ENCODE peak calls at places on chromosomes 13 and 19, in ten cellular contexts. I is neural progenitor cell; F is SJSA1; Y is OCI-LY7; M is ascending aorta; O is heart left ventricle; E is CD4-positive, CD25-positive, alpha-beta regulatory T cell; U is left lung; N is neuronal stem cell; Z is CD4-positive, alpha-beta T cell. D is an unnamed sample.

GRCh38 chr13:46850214-46850613 is 46.6 kb downstream of the HTR2A start:
- DNase-seq in I (no peak), F (no peak), Y (no peak), M (no peak), O (no peak), E (no peak), U (no peak), N (no peak), Z (no peak), D (no peak)

GRCh38 chr13:76440568-76440967 is 445.6 kb downstream of the KCTD12 start:
- DNase-seq in I (no peak), F (no peak), Y (peak; percentile 17), M (no peak), O (no peak), E (no peak), U (no peak), N (no peak), Z (no peak), D (no peak)

GRCh38 chr19:41478171-41478570 is 35.2 kb downstream of the ERICH4 start:
- DNase-seq in I (no peak), F (no peak), Y (no peak), M (no peak), O (no peak), E (no peak), U (no peak), N (no peak), Z (no peak), D (no peak)

GRCh38 chr13:34833562-34834182 is 108.4 kb upstream of the NBEA start:
- DNase-seq in I (peak; percentile 25), F (no peak), Y (peak; percentile 1), M (no peak), O (no peak), E (no peak), U (no peak), N (no peak), Z (no peak), D (no peak)

GRCh38 chr13:99650410-99650809 is 149.1 kb downstream of the TM9SF2 start:
- DNase-seq in I (no peak), F (peak; percentile 51), Y (no peak), M (no peak), O (no peak), E (no peak), U (no peak), N (no peak), Z (no peak), D (no peak)

GRCh38 chr13:111903143-111903542 is 163.8 kb upstream of the SOX1 start:
- DNase-seq in I (no peak), F (peak; percentile 31), Y (no peak), M (no peak), O (no peak), E (no peak), U (no peak), N (no peak), Z (no peak), D (no peak)

GRCh38 chr19:3831601-3832000 is 37.2 kb downstream of the ZFR2 start:
- DNase-seq in I (no peak), F (no peak), Y (no peak), M (no peak), O (no peak), E (no peak), U (no peak), N (no peak), Z (no peak), D (no peak)

GRCh38 chr19:52535831-52536800 is 8.6 kb downstream of the ZNF808 start:
- DNase-seq in I (peak; percentile 96), F (no peak), Y (peak; percentile 92), M (peak; percentile 93), O (peak; percentile 91), E (peak; percentile 82), U (peak; percentile 87), N (peak; percentile 82), Z (peak; percentile 89), D (peak; percentile 8)

GRCh38 chr19:571127-571974 is 1.0 kb upstream of the BSG start:
- DNase-seq in I (peak; percentile 71), F (no peak), Y (peak; percentile 74), M (no peak), O (no peak), E (peak; percentile 35), U (peak; percentile 66), N (peak; percentile 56), Z (peak; percentile 45), D (no peak)

GRCh38 chr13:73608157-73608516 is 526.1 kb downstream of the KLF12 start:
- DNase-seq in I (no peak), F (no peak), Y (no peak), M (no peak), O (no peak), E (no peak), U (no peak), N (no peak), Z (no peak), D (no peak)

GRCh38 chr19:57016076-57016475 is 103.7 kb upstream of the USP29 start:
- DNase-seq in I (no peak), F (no peak), Y (no peak), M (no peak), O (no peak), E (no peak), U (no peak), N (no peak), Z (no peak), D (no peak)

GRCh38 chr19:30085394-30085793 is 143.4 kb downstream of the URI1 start:
- DNase-seq in I (peak; percentile 47), F (no peak), Y (peak; percentile 7), M (no peak), O (no peak), E (no peak), U (no peak), N (no peak), Z (no peak), D (no peak)

GRCh38 chr19:36169084-36169760 is 17.0 kb upstream of the COX7A1 start:
- DNase-seq in I (no peak), F (no peak), Y (no peak), M (no peak), O (no peak), E (no peak), U (no peak), N (no peak), Z (no peak), D (no peak)

GRCh38 chr13:44107357-44108121 is 227.8 kb downstream of the LACC1 start:
- DNase-seq in I (no peak), F (no peak), Y (no peak), M (no peak), O (no peak), E (no peak), U (no peak), N (no peak), Z (no peak), D (no peak)

GRCh38 chr13:79782541-79783216 is 301.7 kb downstream of the NDFIP2 start:
- DNase-seq in I (peak; percentile 93), F (no peak), Y (no peak), M (no peak), O (peak; percentile 62), E (no peak), U (peak; percentile 58), N (peak; percentile 85), Z (no peak), D (peak; percentile 60)

GRCh38 chr19:15820646-15821045 is 5.2 kb upstream of the OR10H1 start:
- DNase-seq in I (no peak), F (no peak), Y (no peak), M (no peak), O (no peak), E (no peak), U (no peak), N (no peak), Z (no peak), D (no peak)

GRCh38 chr19:3451451-3451866 is 28.9 kb downstream of the SMIM24 start:
- DNase-seq in I (no peak), F (no peak), Y (no peak), M (no peak), O (no peak), E (no peak), U (no peak), N (no peak), Z (no peak), D (no peak)

GRCh38 chr19:34313188-34313587 is 51.8 kb upstream of the GPI start:
- DNase-seq in I (no peak), F (no peak), Y (no peak), M (no peak), O (peak; percentile 23), E (no peak), U (no peak), N (no peak), Z (no peak), D (no peak)

GRCh38 chr13:108168929-108169328 is 46.4 kb downstream of the LIG4 start:
- DNase-seq in I (no peak), F (peak; percentile 69), Y (no peak), M (no peak), O (no peak), E (no peak), U (no peak), N (no peak), Z (no peak), D (no peak)

GRCh38 chr19:7454998-7455397 is 33.8 kb downstream of the PEX11G start:
- DNase-seq in I (no peak), F (no peak), Y (no peak), M (no peak), O (no peak), E (no peak), U (no peak), N (no peak), Z (no peak), D (no peak)

GRCh38 chr19:45068041-45068440 is 8.2 kb downstream of the ZNF296 start:
- DNase-seq in I (no peak), F (no peak), Y (no peak), M (no peak), O (no peak), E (no peak), U (no peak), N (no peak), Z (no peak), D (no peak)

GRCh38 chr13:30615851-30616311 is 1.8 kb upstream of the USPL1 start:
- DNase-seq in I (no peak), F (no peak), Y (peak; percentile 61), M (no peak), O (no peak), E (no peak), U (no peak), N (no peak), Z (no peak), D (no peak)
- H3K27ac ChIP-seq in I (peak overlapping the region; percentile 99), F (peak overlapping the region; percentile 90), Y (peak overlapping the region; percentile 92), M (peak overlapping the region; percentile 99), O (peak overlapping the region; percentile 99), E (peak overlapping the region; percentile 99), U (peak overlapping the region; percentile 99), N (no peak overlapping the region), Z (peak overlapping the region; percentile 95), D (peak overlapping the region; percentile 100)

GRCh38 chr13:50594276-50594970 is 249.1 kb downstream of the DLEU7 start:
- DNase-seq in I (peak; percentile 57), F (no peak), Y (peak; percentile 98), M (no peak), O (no peak), E (no peak), U (no peak), N (peak; percentile 11), Z (peak; percentile 3), D (no peak)
- H3K27ac ChIP-seq in I (peak overlapping the region; percentile 73), F (no peak overlapping the region), Y (peak overlapping the region; percentile 98), M (no peak overlapping the region), O (peak overlapping the region; percentile 10), E (peak overlapping the region; percentile 59), U (no peak overlapping the region), N (peak overlapping the region; percentile 58), Z (no peak overlapping the region), D (no peak overlapping the region)

GRCh38 chr13:110698689-110699088 is 7.2 kb downstream of the CARS2 start:
- DNase-seq in I (no peak), F (peak; percentile 55), Y (peak; percentile 71), M (no peak), O (no peak), E (no peak), U (no peak), N (no peak), Z (no peak), D (no peak)
- H3K27ac ChIP-seq in I (no peak overlapping the region), F (no peak overlapping the region), Y (peak overlapping the region; percentile 90), M (no peak overlapping the region), O (no peak overlapping the region), E (no peak overlapping the region), U (peak overlapping the region; percentile 68), N (no peak overlapping the region), Z (no peak overlapping the region), D (no peak overlapping the region)

GRCh38 chr13:51240178-51240577 is 18.0 kb downstream of the FAM124A start:
- DNase-seq in I (no peak), F (no peak), Y (no peak), M (no peak), O (no peak), E (no peak), U (no peak), N (no peak), Z (no peak), D (no peak)
- H3K27ac ChIP-seq in I (no peak overlapping the region), F (no peak overlapping the region), Y (no peak overlapping the region), M (no peak overlapping the region), O (no peak overlapping the region), E (no peak overlapping the region), U (no peak overlapping the region), N (no peak overlapping the region), Z (no peak overlapping the region), D (peak overlapping the region; percentile 32)

D was measured in substantia nigra.